ENCODE peak calls at places on chromosomes 7 and 10, in seven cellular contexts. T, J, A, U, N, H and C are unnamed samples.

GRCh38 chr7:29285451-29285807 is 90.9 kb downstream of the CHN2 start:
- DNase-seq in T (no peak), J (no peak), A (peak), U (peak), N (no peak), H (no peak), C (peak)

GRCh38 chr7:107463139-107464078 is 6.4 kb upstream of the GPR22 start:
- DNase-seq in T (peak), J (peak), A (peak), U (peak), N (peak), H (peak), C (peak)

GRCh38 chr10:124971276-124971675 is 29.4 kb downstream of the ZRANB1 start:
- DNase-seq in T (no peak), J (peak), A (no peak), U (no peak), N (no peak), H (no peak), C (no peak)

GRCh38 chr7:129950191-129950940 is 2.4 kb downstream of the UBE2H start:
- DNase-seq in T (peak), J (peak), A (no peak), U (no peak), N (no peak), H (no peak), C (peak)

GRCh38 chr10:114697061-114697598 is 39.1 kb upstream of the ABLIM1 start:
- DNase-seq in T (peak), J (no peak), A (peak), U (no peak), N (no peak), H (peak), C (peak)

GRCh38 chr10:62934258-62934657 is 118.1 kb upstream of the EGR2 start:
- DNase-seq in T (no peak), J (no peak), A (no peak), U (no peak), N (no peak), H (no peak), C (no peak)

GRCh38 chr10:1631282-1631681 is 106.0 kb downstream of the ADARB2 start:
- DNase-seq in T (no peak), J (no peak), A (no peak), U (no peak), N (no peak), H (no peak), C (no peak)

GRCh38 chr10:7193369-7193768 is 217.5 kb downstream of the SFMBT2 start:
- DNase-seq in T (no peak), J (no peak), A (no peak), U (no peak), N (no peak), H (no peak), C (no peak)

GRCh38 chr10:34305189-34305588 is 509.9 kb downstream of the PARD3 start:
- DNase-seq in T (no peak), J (no peak), A (no peak), U (no peak), N (no peak), H (peak), C (no peak)

GRCh38 chr7:131629203-131629871 is 72.9 kb upstream of the PODXL start:
- DNase-seq in T (peak), J (no peak), A (peak), U (no peak), N (no peak), H (no peak), C (peak)

GRCh38 chr10:30026578-30026977 is 32.8 kb downstream of the JCAD start:
- DNase-seq in T (no peak), J (no peak), A (no peak), U (no peak), N (no peak), H (no peak), C (no peak)

GRCh38 chr7:44050915-44051560 is 6.5 kb downstream of the DBNL start:
- DNase-seq in T (no peak), J (no peak), A (no peak), U (no peak), N (no peak), H (no peak), C (no peak)

GRCh38 chr7:5423272-5423843 is at the start of gene TNRC18:
- DNase-seq in T (no peak), J (peak), A (no peak), U (no peak), N (peak), H (peak), C (no peak)

GRCh38 chr10:17951868-17952371 is at the start of gene SLC39A12:
- DNase-seq in T (no peak), J (no peak), A (peak), U (peak), N (no peak), H (no peak), C (peak)

GRCh38 chr7:100567045-100567730 is 6.5 kb downstream of the SAP25 start:
- DNase-seq in T (no peak), J (no peak), A (no peak), U (no peak), N (no peak), H (no peak), C (no peak)

GRCh38 chr10:46551701-46552525 is 4.5 kb downstream of the GPRIN2 start:
- DNase-seq in T (no peak), J (no peak), A (no peak), U (no peak), N (no peak), H (peak), C (no peak)

GRCh38 chr7:55432937-55433784 is 68.0 kb downstream of the LANCL2 start:
- DNase-seq in T (peak), J (peak), A (peak), U (no peak), N (no peak), H (no peak), C (peak)

GRCh38 chr7:123131140-123131539 is 68.6 kb downstream of the SLC13A1 start:
- DNase-seq in T (no peak), J (no peak), A (no peak), U (no peak), N (no peak), H (no peak), C (no peak)

GRCh38 chr7:127107601-127108007 is 145.1 kb downstream of the GRM8 start:
- DNase-seq in T (peak), J (peak), A (peak), U (peak), N (peak), H (peak), C (peak)

GRCh38 chr7:77439572-77439971 is 23.4 kb upstream of the GSAP start:
- DNase-seq in T (peak), J (no peak), A (peak), U (no peak), N (no peak), H (peak), C (no peak)

GRCh38 chr10:6786579-6787031 is 206.5 kb upstream of the PRKCQ start:
- DNase-seq in T (peak), J (no peak), A (peak), U (peak), N (no peak), H (no peak), C (peak)

GRCh38 chr10:98950106-98950505 is 285.5 kb downstream of the HPSE2 start:
- DNase-seq in T (no peak), J (no peak), A (no peak), U (no peak), N (no peak), H (no peak), C (no peak)

GRCh38 chr7:158064631-158065030 is 523.0 kb downstream of the PTPRN2 start:
- DNase-seq in T (no peak), J (no peak), A (no peak), U (no peak), N (no peak), H (no peak), C (no peak)

GRCh38 chr7:118110178-118110577 is 73.8 kb upstream of the LSM8 start:
- DNase-seq in T (no peak), J (no peak), A (no peak), U (no peak), N (no peak), H (no peak), C (no peak)

GRCh38 chr10:871951-872403 is 59.5 kb downstream of the LARP4B start:
- DNase-seq in T (no peak), J (no peak), A (no peak), U (no peak), N (no peak), H (no peak), C (no peak)

GRCh38 chr7:131522325-131522920 is 34.0 kb downstream of the PODXL start:
- DNase-seq in T (peak), J (peak), A (no peak), U (no peak), N (no peak), H (no peak), C (no peak)

GRCh38 chr7:71414490-71414889 is 282.5 kb downstream of the GALNT17 start:
- DNase-seq in T (no peak), J (no peak), A (no peak), U (no peak), N (peak), H (no peak), C (no peak)

GRCh38 chr10:66803174-66803573 is 122.7 kb upstream of the LRRTM3 start:
- DNase-seq in T (no peak), J (no peak), A (no peak), U (no peak), N (no peak), H (no peak), C (no peak)

GRCh38 chr7:5284304-5285281 is 1.9 kb downstream of the SLC29A4 start:
- DNase-seq in T (no peak), J (peak), A (peak), U (no peak), N (peak), H (peak), C (peak)

GRCh38 chr7:9608560-9608959 is 1175.2 kb downstream of the NXPH1 start:
- DNase-seq in T (no peak), J (peak), A (peak), U (no peak), N (no peak), H (no peak), C (no peak)

GRCh38 chr10:117216028-117216427 is 18.7 kb downstream of the KCNK18 start:
- DNase-seq in T (no peak), J (no peak), A (no peak), U (no peak), N (no peak), H (no peak), C (no peak)

GRCh38 chr10:98516352-98516751 is 69.6 kb upstream of the HPS1 start:
- DNase-seq in T (no peak), J (no peak), A (no peak), U (no peak), N (no peak), H (no peak), C (peak)

GRCh38 chr7:34162017-34162565 is 256.8 kb downstream of the BMPER start:
- DNase-seq in T (no peak), J (no peak), A (no peak), U (no peak), N (no peak), H (no peak), C (no peak)

DNA sequence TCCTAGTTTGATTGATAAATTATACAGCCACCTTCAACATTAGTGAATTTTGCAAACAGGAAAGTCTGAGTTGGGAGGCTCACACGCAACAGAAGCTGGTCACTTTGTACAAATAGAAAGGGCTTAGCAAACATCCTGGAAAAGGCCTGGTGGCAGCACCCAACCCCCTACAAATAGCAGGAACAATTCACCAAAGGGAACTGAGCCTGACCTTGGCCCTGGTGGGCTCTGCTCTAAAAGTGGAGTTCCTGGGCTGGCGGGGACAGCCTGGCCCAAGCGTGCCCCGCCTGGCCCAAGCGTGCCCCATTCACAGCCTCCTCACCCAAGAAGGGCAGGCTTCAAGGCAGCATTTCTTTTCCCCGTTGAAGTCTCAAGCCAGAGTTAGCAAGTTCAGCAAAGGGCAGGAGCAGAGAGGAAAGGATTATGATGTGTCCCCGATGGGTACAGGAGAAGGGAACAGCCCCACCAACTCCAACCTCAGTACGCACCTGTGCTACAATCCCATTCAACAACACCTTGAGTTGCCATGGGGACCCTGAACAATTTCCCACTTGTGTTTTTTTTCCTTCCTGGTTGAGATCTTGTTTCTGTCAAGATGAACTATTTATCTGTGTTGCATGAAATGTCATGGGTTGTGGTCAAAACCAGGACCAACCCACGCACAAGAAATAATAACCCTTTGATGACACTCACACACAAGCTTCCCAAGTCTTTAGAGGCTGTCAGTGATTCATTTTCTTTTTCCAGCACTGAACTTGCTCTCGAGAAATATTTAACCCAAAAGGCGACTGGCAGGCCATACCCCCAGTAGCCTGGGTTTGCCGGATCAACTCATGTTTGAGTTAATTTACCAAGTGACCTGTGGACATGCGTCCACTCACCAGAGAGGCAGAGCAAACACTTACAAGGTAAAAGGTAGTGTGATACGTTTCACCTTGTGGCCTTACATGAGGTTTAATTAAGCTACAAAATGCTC is 43.3 kb downstream of the RGS10 start:
- DNase-seq in T (no peak), J (no peak), A (no peak), U (no peak), N (no peak), H (no peak), C (no peak)
- TF ChIP-seq CTCF in T (no peak), J (no peak), A (no peak), U (no peak), N (no peak), H (no peak), C (no peak)

DNA sequence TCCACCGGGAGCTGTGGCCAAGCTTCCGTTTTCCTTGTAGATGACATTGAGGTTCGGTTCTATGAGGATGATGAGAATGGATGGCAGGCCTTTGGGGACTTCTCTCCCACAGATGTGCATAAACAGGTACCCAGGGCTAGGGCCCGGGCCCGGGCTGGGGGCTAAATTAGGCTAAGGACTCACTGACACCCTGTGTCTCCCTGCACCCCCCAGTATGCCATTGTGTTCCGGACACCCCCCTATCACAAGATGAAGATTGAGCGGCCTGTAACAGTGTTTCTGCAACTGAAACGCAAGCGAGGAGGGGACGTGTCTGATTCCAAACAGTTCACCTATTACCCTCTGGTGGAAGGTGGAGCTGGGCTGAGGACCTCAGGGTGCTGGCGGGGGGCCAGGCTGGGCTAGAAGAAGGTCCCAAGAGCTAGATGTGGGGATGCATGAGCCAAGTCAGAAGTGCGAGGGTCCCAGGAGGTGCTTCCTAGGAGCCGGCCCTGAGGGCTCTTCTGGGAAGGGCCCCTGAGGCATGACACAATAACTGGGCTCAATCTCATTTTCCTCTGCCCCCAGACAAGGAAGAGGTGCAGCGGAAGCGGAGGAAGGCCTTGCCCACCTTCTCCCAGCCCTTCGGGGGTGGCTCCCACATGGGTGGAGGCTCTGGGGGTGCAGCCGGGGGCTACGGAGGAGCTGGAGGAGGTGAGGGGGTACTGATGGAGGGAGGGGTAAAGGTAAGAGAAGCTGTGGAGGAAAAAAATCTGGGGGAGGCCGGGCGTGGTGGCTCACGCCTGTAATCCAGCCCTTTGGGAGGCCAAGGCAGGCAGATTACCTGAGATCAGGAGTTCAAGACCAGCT is 2.9 kb downstream of the NFKB2 start:
- DNase-seq in T (no peak), J (no peak), A (no peak), U (no peak), N (no peak), H (no peak), C (no peak)
- H3K4me3 ChIP-seq in T (no peak), J (peak), A (no peak), U (no peak), N (no peak), H (no peak), C (no peak)

DNA sequence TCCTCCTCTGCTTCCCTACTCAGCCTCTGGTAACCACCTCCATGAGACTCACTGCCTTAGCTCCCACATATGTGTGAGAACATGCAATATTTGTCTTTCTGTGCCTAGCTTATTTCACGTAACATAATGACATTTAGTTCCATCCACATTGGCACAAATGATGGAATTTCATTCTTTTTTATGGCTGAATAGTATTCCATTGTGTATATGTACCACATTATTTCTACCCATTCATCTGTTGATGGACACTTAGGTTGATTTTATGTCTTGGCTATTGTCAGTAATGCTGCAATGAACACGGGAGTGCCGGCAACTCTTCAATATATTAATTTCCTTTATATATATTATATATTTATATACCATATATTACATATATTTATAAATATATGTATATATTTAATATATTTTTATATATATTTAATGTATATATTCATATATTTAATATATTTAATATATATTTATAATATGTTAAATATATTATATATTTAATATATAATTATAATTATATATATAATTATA is 1046.9 kb downstream of the DNAJB9 start:
- DNase-seq in T (no peak), J (no peak), A (no peak), U (no peak), N (no peak), H (no peak), C (no peak)
- TF ChIP-seq CTCF in T (no peak), J (no peak), A (no peak), U (no peak), N (no peak), H (no peak), C (no peak)

DNA sequence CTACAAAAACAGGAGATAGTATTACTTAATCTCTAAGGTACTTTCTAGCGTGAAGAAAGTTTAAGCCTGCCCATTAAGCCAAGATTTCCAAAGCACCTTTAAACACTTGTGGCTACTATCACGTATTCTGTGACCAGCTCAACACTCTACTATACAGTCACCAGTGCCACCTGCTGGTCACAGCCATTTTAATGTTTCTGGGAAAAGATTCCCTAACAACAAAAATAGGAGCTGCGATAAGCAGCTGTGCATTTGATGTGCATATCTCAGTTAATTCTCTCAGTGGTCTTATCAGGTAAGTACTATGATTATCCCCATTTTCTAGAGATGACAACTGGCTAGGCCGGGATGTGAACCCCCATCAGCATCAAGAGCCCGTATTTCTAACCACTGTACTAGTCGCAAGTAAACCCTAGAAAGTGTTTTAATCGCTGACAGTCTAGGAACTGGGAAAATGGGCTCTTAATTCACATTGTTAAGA is 860 bp downstream of the SEC31B start:
- DNase-seq in T (peak), J (peak), A (peak), U (peak), N (peak), H (peak), C (peak)
- H3K4me3 ChIP-seq in T (no peak), J (no peak), A (no peak), U (peak), N (no peak), H (no peak), C (peak)

GRCh38 chr7:134520130-134520529 is 7.2 kb upstream of the AKR1B10 start:
- DNase-seq in T (peak), J (no peak), A (peak), U (no peak), N (no peak), H (no peak), C (no peak)
- TF ChIP-seq CTCF in T (no peak), J (peak), A (no peak), U (no peak), N (no peak), H (no peak), C (peak)

GRCh38 chr10:11018426-11018818 is 750 bp downstream of the CELF2 start:
- DNase-seq in T (no peak), J (peak), A (no peak), U (no peak), N (peak), H (no peak), C (no peak)
- H3K4me3 ChIP-seq in T (peak), J (peak), A (peak), U (no peak), N (peak), H (peak), C (peak)

DNA sequence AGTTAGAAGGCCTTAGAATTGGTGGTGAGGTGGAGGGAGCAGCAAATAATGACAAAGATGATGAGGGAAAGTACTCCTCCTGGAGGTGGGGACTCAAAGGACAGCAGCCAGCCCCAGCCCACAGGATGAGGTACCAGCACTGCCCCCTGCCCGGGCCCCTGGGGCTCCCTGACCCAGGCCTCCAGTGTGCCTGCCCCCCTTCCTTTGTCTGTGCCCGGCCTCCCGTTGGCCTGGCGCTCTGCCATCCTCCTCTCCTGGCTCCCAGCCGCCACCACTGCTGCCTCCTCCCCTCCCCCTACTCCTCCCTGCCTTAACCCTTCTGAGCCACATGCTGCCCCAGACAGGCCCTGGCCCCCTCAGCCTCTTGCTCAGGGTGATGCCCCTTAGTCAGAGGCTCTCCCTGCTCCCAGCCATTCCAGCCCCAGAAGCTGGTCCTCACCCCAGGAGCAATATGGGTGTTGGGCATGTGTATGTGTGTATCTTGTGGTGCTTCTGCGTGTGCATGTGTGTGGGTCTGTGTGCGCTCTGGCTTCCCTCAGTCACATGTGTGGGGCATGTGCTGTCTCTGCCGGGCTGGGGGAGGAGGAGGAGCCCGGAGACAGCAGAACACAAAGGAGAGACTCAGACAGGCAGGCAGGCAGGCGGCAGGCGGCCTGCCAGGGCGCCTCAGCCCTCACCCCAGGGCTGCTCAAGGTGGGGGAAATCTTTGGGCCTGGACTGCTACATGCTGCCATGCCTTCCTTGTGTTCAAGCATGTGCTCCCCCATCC is 2.6 kb downstream of the LDB1 start:
- DNase-seq in T (peak), J (no peak), A (peak), U (peak), N (peak), H (peak), C (peak)
- TF ChIP-seq CTCF in T (no peak), J (no peak), A (peak), U (peak), N (no peak), H (no peak), C (peak)